ENCODE peak calls at places on chromosomes 5 and 9, in six cellular contexts. One of them, this sample, is unnamed.

GRCh38 chr9:8868632-8869031 is 1069.1 kb upstream of the DMAC1 start:
- DNase-seq in H1: no peak
- DNase-seq in endothelial cell of umbilical vein: no peak
- DNase-seq in A549: no peak
- DNase-seq in K562: no peak
- DNase-seq in HepG2: peak; percentile 12
- DNase-seq in this sample: no peak

GRCh38 chr9:105405514-105406131 is 42.2 kb upstream of the FSD1L start:
- DNase-seq in H1: no peak
- DNase-seq in HepG2: no peak
- DNase-seq in endothelial cell of umbilical vein: peak; percentile 40
- DNase-seq in K562: no peak
- DNase-seq in A549: no peak
- DNase-seq in this sample: no peak

GRCh38 chr9:72150653-72151052 is 1.4 kb downstream of the GDA start:
- DNase-seq in endothelial cell of umbilical vein: no peak
- DNase-seq in K562: no peak
- DNase-seq in H1: no peak
- DNase-seq in HepG2: no peak
- DNase-seq in A549: no peak
- DNase-seq in this sample: no peak

GRCh38 chr9:32524558-32525461 is 1.2 kb downstream of the RIGI start:
- DNase-seq in H1: no peak
- DNase-seq in A549: no peak
- DNase-seq in endothelial cell of umbilical vein: no peak
- DNase-seq in K562: no peak
- DNase-seq in HepG2: peak; percentile 18
- DNase-seq in this sample: no peak

GRCh38 chr9:78539904-78540303 is 243.0 kb downstream of the PSAT1 start:
- DNase-seq in K562: no peak
- DNase-seq in H1: no peak
- DNase-seq in A549: peak; percentile 74
- DNase-seq in endothelial cell of umbilical vein: no peak
- DNase-seq in HepG2: no peak
- DNase-seq in this sample: no peak

GRCh38 chr5:103511554-103511885 is 51.1 kb downstream of the NUDT12 start:
- DNase-seq in A549: peak; percentile 76
- DNase-seq in HepG2: no peak
- DNase-seq in H1: no peak
- DNase-seq in endothelial cell of umbilical vein: no peak
- DNase-seq in K562: no peak
- DNase-seq in this sample: no peak

GRCh38 chr9:89810434-89810833 is 205.6 kb downstream of the GADD45G start:
- DNase-seq in K562: no peak
- DNase-seq in A549: no peak
- DNase-seq in H1: no peak
- DNase-seq in HepG2: no peak
- DNase-seq in endothelial cell of umbilical vein: no peak
- DNase-seq in this sample: no peak

GRCh38 chr5:80275347-80275746 is 19.5 kb upstream of the SERINC5 start:
- DNase-seq in HepG2: peak; percentile 40
- DNase-seq in K562: peak; percentile 19
- DNase-seq in endothelial cell of umbilical vein: peak; percentile 21
- DNase-seq in A549: peak; percentile 41
- DNase-seq in H1: no peak
- DNase-seq in this sample: no peak

GRCh38 chr5:23268136-23268535 is 239.3 kb upstream of the PRDM9 start:
- DNase-seq in H1: no peak
- DNase-seq in A549: no peak
- DNase-seq in K562: no peak
- DNase-seq in endothelial cell of umbilical vein: no peak
- DNase-seq in HepG2: no peak
- DNase-seq in this sample: no peak

GRCh38 chr5:112097768-112098167 is 321.3 kb downstream of the EPB41L4A start:
- DNase-seq in HepG2: no peak
- DNase-seq in H1: no peak
- DNase-seq in K562: no peak
- DNase-seq in endothelial cell of umbilical vein: no peak
- DNase-seq in A549: no peak
- DNase-seq in this sample: no peak

GRCh38 chr5:141430332-141431113 is at the start of gene PCDHGA12:
- DNase-seq in endothelial cell of umbilical vein: peak; percentile 87
- DNase-seq in A549: peak; percentile 62
- DNase-seq in K562: peak; percentile 52
- DNase-seq in H1: no peak
- DNase-seq in HepG2: peak; percentile 24
- DNase-seq in this sample: no peak

GRCh38 chr5:11146171-11146570 is 385.1 kb upstream of the DAP start:
- DNase-seq in A549: no peak
- DNase-seq in endothelial cell of umbilical vein: no peak
- DNase-seq in K562: no peak
- DNase-seq in HepG2: no peak
- DNase-seq in H1: no peak
- DNase-seq in this sample: no peak

GRCh38 chr9:78559449-78559885 is 262.5 kb downstream of the PSAT1 start:
- DNase-seq in A549: peak; percentile 5
- DNase-seq in H1: no peak
- DNase-seq in endothelial cell of umbilical vein: no peak
- DNase-seq in HepG2: no peak
- DNase-seq in K562: no peak
- DNase-seq in this sample: no peak

GRCh38 chr5:181281077-181281983 is 20.4 kb upstream of the TRIM52 start:
- DNase-seq in K562: peak; percentile 87
- DNase-seq in endothelial cell of umbilical vein: no peak
- DNase-seq in H1: peak; percentile 91
- DNase-seq in A549: no peak
- DNase-seq in HepG2: peak; percentile 46
- DNase-seq in this sample: peak; percentile 79

GRCh38 chr9:134537891-134538520 is 103.6 kb upstream of the COL5A1 start:
- DNase-seq in A549: no peak
- DNase-seq in endothelial cell of umbilical vein: no peak
- DNase-seq in HepG2: no peak
- DNase-seq in K562: no peak
- DNase-seq in H1: no peak
- DNase-seq in this sample: no peak

GRCh38 chr9:134535171-134535570 is 106.4 kb upstream of the COL5A1 start:
- DNase-seq in A549: no peak
- DNase-seq in HepG2: no peak
- DNase-seq in K562: no peak
- DNase-seq in endothelial cell of umbilical vein: no peak
- DNase-seq in H1: no peak
- DNase-seq in this sample: no peak

GRCh38 chr9:134534661-134535080 is 106.9 kb upstream of the COL5A1 start:
- DNase-seq in endothelial cell of umbilical vein: no peak
- DNase-seq in A549: no peak
- DNase-seq in H1: no peak
- DNase-seq in K562: no peak
- DNase-seq in HepG2: no peak
- DNase-seq in this sample: no peak

GRCh38 chr9:134536931-134537330 is 104.7 kb upstream of the COL5A1 start:
- DNase-seq in H1: no peak
- DNase-seq in K562: no peak
- DNase-seq in A549: no peak
- DNase-seq in endothelial cell of umbilical vein: no peak
- DNase-seq in HepG2: no peak
- DNase-seq in this sample: no peak

GRCh38 chr9:134536101-134536900 is 105.3 kb upstream of the COL5A1 start:
- DNase-seq in H1: no peak
- DNase-seq in K562: no peak
- DNase-seq in HepG2: no peak
- DNase-seq in A549: no peak
- DNase-seq in endothelial cell of umbilical vein: no peak
- DNase-seq in this sample: no peak
- TF ChIP-seq JUN in H1: no peak
- TF ChIP-seq JUN in K562: no peak
- TF ChIP-seq JUN in HepG2: no peak
- TF ChIP-seq JUN in A549: no peak
- TF ChIP-seq JUN in endothelial cell of umbilical vein: no peak
- TF ChIP-seq JUN in this sample: no peak

GRCh38 chr9:116547729-116548426 is 139.2 kb upstream of the TRIM32 start:
- DNase-seq in A549: peak; percentile 25
- DNase-seq in endothelial cell of umbilical vein: no peak
- DNase-seq in HepG2: no peak
- DNase-seq in H1: no peak
- DNase-seq in K562: no peak
- DNase-seq in this sample: no peak

GRCh38 chr9:116544896-116545295 is 142.2 kb upstream of the TRIM32 start:
- DNase-seq in A549: no peak
- DNase-seq in K562: no peak
- DNase-seq in endothelial cell of umbilical vein: no peak
- DNase-seq in HepG2: no peak
- DNase-seq in H1: no peak
- DNase-seq in this sample: no peak

GRCh38 chr9:116549786-116550660 is 137.1 kb upstream of the TRIM32 start:
- DNase-seq in HepG2: no peak
- DNase-seq in K562: no peak
- DNase-seq in endothelial cell of umbilical vein: no peak
- DNase-seq in H1: no peak
- DNase-seq in A549: no peak
- DNase-seq in this sample: no peak

GRCh38 chr9:116549061-116549664 is 137.9 kb upstream of the TRIM32 start:
- DNase-seq in A549: peak; percentile 89
- DNase-seq in endothelial cell of umbilical vein: no peak
- DNase-seq in HepG2: peak; percentile 91
- DNase-seq in H1: no peak
- DNase-seq in K562: no peak
- DNase-seq in this sample: no peak

DNA sequence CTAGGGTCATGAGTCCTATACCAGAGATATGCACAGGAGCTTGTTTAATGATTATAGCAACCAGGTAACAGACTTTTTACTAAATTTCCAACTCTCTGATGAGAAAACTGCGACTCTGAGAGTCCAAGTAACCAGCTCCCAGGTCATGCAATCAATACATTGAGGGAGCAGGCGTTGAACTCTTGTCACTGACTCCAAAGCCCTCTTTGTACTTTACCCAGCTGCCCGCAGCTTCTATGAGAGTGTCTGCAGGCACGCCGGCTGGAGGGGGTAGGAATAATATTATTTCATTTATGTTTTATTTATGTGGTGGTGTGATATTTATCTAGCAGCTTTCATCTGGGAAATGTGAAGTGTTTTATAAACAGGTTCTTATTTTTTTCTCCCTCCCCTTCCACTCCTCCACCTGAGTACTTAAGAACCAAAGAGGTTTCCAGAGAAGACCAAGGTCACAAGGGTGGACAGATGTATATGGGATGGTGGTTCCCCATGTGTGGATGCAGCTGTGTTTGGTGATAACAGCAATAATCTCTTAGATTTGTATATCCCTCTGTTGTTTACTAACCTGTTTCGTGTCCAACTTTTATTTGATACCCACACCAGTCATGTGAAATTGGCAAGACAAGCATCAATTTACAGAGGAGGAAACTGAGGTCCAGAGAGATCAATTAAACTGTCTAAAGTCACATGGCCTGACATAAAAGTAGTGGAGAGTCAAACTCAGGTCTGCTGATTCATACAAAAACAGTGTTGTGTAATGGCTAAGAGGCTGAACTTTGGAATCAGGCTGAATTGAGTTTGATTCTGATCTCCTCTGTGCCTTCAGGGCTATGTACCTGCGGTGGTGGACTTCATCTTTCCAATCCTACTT is 140.2 kb upstream of the TRIM32 start:
- DNase-seq in K562: no peak
- DNase-seq in H1: no peak
- DNase-seq in endothelial cell of umbilical vein: no peak
- DNase-seq in A549: peak; percentile 71
- DNase-seq in HepG2: peak; percentile 90
- DNase-seq in this sample: no peak
- TF ChIP-seq JUN in K562: no peak
- TF ChIP-seq JUN in H1: no peak
- TF ChIP-seq JUN in endothelial cell of umbilical vein: no peak
- TF ChIP-seq JUN in A549: no peak
- TF ChIP-seq JUN in HepG2: no peak
- TF ChIP-seq JUN in this sample: no peak

GRCh38 chr9:38263534-38263933 is 129.0 kb upstream of the ALDH1B1 start:
- DNase-seq in endothelial cell of umbilical vein: peak; percentile 53
- DNase-seq in H1: no peak
- DNase-seq in K562: no peak
- DNase-seq in A549: peak; percentile 49
- DNase-seq in HepG2: peak; percentile 7
- DNase-seq in this sample: no peak
- TF ChIP-seq JUN in endothelial cell of umbilical vein: no peak
- TF ChIP-seq JUN in H1: no peak
- TF ChIP-seq JUN in K562: no peak
- TF ChIP-seq JUN in A549: no peak
- TF ChIP-seq JUN in HepG2: no peak
- TF ChIP-seq JUN in this sample: no peak

GRCh38 chr5:56565693-56566092 is 249.7 kb upstream of the MAP3K1 start:
- DNase-seq in A549: no peak
- DNase-seq in endothelial cell of umbilical vein: no peak
- DNase-seq in H1: no peak
- DNase-seq in K562: no peak
- DNase-seq in HepG2: no peak
- DNase-seq in this sample: no peak
- TF ChIP-seq JUN in A549: no peak
- TF ChIP-seq JUN in endothelial cell of umbilical vein: no peak
- TF ChIP-seq JUN in H1: no peak
- TF ChIP-seq JUN in K562: no peak
- TF ChIP-seq JUN in HepG2: no peak
- TF ChIP-seq JUN in this sample: no peak